ENCODE peak calls at places on chromosomes 7 and 10, in seven cellular contexts. W is HFF-Myc; M is OCI-LY7; N is A549; P is lower lobe of right lung; F is CD8-positive, alpha-beta T cell; D is astrocyte. K is an unnamed sample.
A peak's percentile ranks its signal among the peaks of the same experiment; 100 is the strongest.

GRCh38 chr10:178208-178607 is 43.0 kb downstream of the ZMYND11 start:
- DNase-seq in W (no peak), M (peak; percentile 60), D (peak; percentile 46), F (no peak), N (peak; percentile 33), P (no peak), K (no peak)

GRCh38 chr7:55245271-55245723 is 119.8 kb upstream of the LANCL2 start:
- DNase-seq in M (no peak), F (no peak), D (peak; percentile 99), P (no peak), W (no peak), N (no peak), K (no peak)

GRCh38 chr7:134545379-134545778 is 3.5 kb upstream of the AKR1B15 start:
- DNase-seq in D (no peak), N (no peak), W (no peak), P (no peak), F (no peak), M (no peak), K (no peak)

GRCh38 chr10:75400769-75401568 is 595 bp downstream of the ZNF503 start:
- DNase-seq in N (peak; percentile 64), D (no peak), M (no peak), F (no peak), W (no peak), P (peak; percentile 78), K (no peak)

GRCh38 chr10:78263521-78263988 is 229.9 kb downstream of the RPS24 start:
- DNase-seq in N (peak; percentile 76), D (peak; percentile 52), W (no peak), M (no peak), P (no peak), F (no peak), K (no peak)

GRCh38 chr7:47180268-47180826 is 401.6 kb downstream of the TNS3 start:
- DNase-seq in N (peak; percentile 55), M (peak; percentile 85), D (peak; percentile 27), W (peak; percentile 52), P (no peak), F (no peak), K (no peak)

GRCh38 chr10:25176421-25176968 is 1.7 kb downstream of the GPR158 start:
- DNase-seq in D (no peak), W (no peak), N (no peak), P (no peak), F (no peak), M (no peak), K (peak; percentile 74)

GRCh38 chr10:123993534-123994416 is 99.6 kb downstream of the CHST15 start:
- DNase-seq in F (peak; percentile 4), D (no peak), W (no peak), N (no peak), M (no peak), P (no peak), K (peak; percentile 42)

GRCh38 chr7:131383417-131383816 is 55.7 kb downstream of the MKLN1 start:
- DNase-seq in M (no peak), D (peak; percentile 63), F (no peak), W (no peak), P (no peak), N (no peak), K (no peak)

GRCh38 chr10:103888113-103888841 is 29.7 kb downstream of the STN1 start:
- DNase-seq in P (no peak), N (peak; percentile 77), M (peak; percentile 53), D (peak; percentile 81), F (no peak), W (no peak), K (no peak)

GRCh38 chr7:100689230-100690135 is 4.6 kb downstream of the GIGYF1 start:
- DNase-seq in P (no peak), D (no peak), W (no peak), M (no peak), F (no peak), N (no peak), K (no peak)

GRCh38 chr10:28569506-28570159 is 36.7 kb downstream of the WAC start:
- DNase-seq in D (peak; percentile 61), W (peak; percentile 2), F (no peak), N (no peak), M (no peak), P (no peak), K (no peak)

GRCh38 chr7:99184468-99185225 is 23.3 kb downstream of the KPNA7 start:
- DNase-seq in M (no peak), W (no peak), P (no peak), F (no peak), N (no peak), D (no peak), K (no peak)

GRCh38 chr10:44879531-44879899 is 31.6 kb upstream of the TMEM72 start:
- DNase-seq in F (no peak), N (no peak), P (no peak), M (no peak), D (no peak), W (no peak), K (no peak)

GRCh38 chr7:87933953-87934698 is at the start of gene ADAM22:
- DNase-seq in P (peak; percentile 86), D (peak; percentile 82), W (peak; percentile 17), M (peak; percentile 97), N (peak; percentile 79), F (peak; percentile 85), K (no peak)

GRCh38 chr7:142872106-142872675 is 13.4 kb downstream of the TRPV6 start:
- DNase-seq in W (no peak), D (no peak), N (no peak), M (no peak), P (no peak), F (no peak), K (no peak)

GRCh38 chr10:51047857-51048256 is 26.4 kb upstream of the PRKG1 start:
- DNase-seq in D (no peak), W (no peak), F (no peak), P (no peak), M (no peak), N (no peak), K (no peak)
- TF ChIP-seq CTCF in D (no peak), W (no peak), F (no peak), P (no peak), M (no peak), N (no peak), K (peak; percentile 68)

GRCh38 chr10:84214612-84215235 is 10.6 kb downstream of the LRIT2 start:
- DNase-seq in D (no peak), W (no peak), N (peak; percentile 52), F (peak; percentile 20), M (peak; percentile 52), P (no peak), K (no peak)
- TF ChIP-seq CTCF in D (no peak), W (peak; percentile 47), N (peak; percentile 41), F (peak; percentile 33), M (peak; percentile 71), P (peak; percentile 23), K (peak; percentile 47)

DNA sequence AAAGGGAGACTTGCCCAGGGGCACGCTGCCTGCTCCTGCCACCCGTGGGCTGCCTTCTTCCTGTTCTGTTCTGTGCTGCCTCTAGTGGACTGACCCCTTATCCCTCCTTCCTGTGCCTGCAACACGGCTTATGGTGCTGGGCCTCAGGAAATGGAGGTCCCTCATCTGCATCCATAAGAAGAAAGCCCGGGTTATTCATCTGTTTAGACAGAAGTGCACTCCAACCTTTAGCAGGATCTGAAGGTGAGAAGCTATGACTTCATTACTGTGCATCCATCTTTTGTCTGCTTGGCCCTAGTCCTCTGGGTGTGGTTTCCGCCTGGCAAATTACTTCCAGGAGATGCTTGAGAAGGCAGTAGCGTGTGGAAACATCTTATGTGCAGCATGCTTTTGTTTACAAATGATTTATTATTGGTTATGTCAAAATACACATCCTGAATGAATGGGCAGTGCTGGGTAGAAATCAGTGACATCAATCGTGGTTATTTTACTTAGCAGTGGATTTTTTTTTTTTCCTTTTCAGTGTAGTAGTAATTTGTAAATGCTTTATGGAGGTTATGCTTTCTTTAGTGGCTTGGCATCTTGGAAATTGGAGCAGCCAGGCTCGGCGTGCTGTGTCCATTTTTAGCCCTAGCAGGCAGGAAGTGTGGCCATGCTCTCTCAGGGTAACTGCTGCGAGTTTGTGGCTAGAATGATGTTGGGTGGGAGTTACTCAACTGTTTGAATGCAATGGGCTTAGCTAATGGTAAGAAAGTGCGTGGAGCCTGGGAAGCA is 12.7 kb downstream of the PTPRE start:
- DNase-seq in W (peak; percentile 63), N (peak; percentile 16), D (peak; percentile 93), F (no peak), M (peak; percentile 28), P (no peak), K (no peak)
- TF ChIP-seq CTCF in W (peak; percentile 36), N (no peak), D (peak; percentile 35), F (no peak), M (peak; percentile 56), P (peak; percentile 26), K (peak; percentile 52)

DNA sequence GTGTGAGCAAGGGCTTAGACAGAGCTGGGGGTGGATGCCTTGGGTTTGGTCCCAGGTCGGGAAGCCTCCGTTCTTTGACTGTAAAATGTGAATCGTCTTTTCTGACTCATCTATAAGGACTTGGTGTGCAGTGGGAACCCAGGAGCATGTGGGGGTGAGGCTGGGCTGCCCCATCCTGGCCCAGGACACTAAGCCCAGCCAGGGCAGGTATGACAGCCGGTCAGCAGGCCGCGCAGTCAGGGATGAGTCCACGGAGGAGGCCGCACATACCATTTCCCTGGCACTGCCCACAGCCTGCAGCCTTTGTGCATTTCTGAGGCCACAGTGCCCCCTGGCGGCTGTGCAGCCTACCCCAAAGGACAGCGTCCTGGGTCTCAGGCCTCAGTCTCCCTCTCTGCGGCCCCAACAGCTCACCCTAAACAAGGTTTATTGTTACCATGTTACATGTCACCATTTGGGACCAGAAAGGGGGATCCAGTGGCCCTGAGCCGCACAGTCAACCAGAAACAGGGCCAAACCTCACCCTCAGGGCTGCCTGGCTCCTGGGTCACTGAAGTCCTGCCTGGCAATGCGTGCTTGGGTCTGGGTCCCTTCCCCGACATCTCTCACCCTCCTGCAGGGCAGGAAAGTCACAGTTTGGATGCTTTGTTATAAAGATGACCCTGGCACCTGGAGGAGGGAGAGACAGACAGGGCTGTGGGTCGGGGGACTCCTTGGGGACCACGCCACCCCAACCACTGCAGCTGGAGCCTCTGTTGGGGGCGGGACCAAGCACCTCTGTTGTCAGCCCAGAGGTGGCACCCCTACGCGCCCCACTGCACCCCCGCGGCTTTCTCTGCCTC is 14.4 kb upstream of the SH2B2 start:
- DNase-seq in D (peak; percentile 45), P (peak; percentile 84), W (no peak), N (peak; percentile 81), F (peak; percentile 78), M (peak; percentile 80), K (no peak)
- TF ChIP-seq CTCF in D (peak; percentile 79), P (peak; percentile 92), W (peak; percentile 94), N (peak; percentile 95), F (peak; percentile 83), M (peak; percentile 97), K (peak; percentile 100)